ENCODE peak calls at places on chromosomes 11 and 22, in six cellular contexts. L, C, W, D, Z and U are unnamed samples.
A peak's percentile ranks its signal among the peaks of the same experiment; 100 is the strongest.

GRCh38 chr22:22230438-22230837 is 14.1 kb upstream of the VPREB1 start:
- DNase-seq in W (no peak), D (no peak), Z (no peak), L (no peak), C (no peak), U (no peak)

GRCh38 chr11:126459691-126460404 is 104.4 kb downstream of the ST3GAL4 start:
- DNase-seq in L (no peak), Z (no peak), C (no peak), W (peak; percentile 91), D (no peak), U (no peak)

GRCh38 chr11:34269694-34270245 is 88.0 kb downstream of the ABTB2 start:
- DNase-seq in Z (no peak), W (no peak), C (no peak), D (no peak), L (no peak), U (no peak)

GRCh38 chr11:40129276-40129675 is 1330.2 kb downstream of the LRRC4C start:
- DNase-seq in Z (no peak), C (no peak), W (no peak), L (no peak), D (no peak), U (no peak)

GRCh38 chr11:46119352-46120216 is 1.7 kb downstream of the PHF21A start:
- DNase-seq in D (peak; percentile 41), L (no peak), W (peak; percentile 74), Z (peak; percentile 86), C (peak; percentile 47), U (no peak)

GRCh38 chr11:2271077-2271326 is 614 bp upstream of the ASCL2 start:
- DNase-seq in L (no peak), C (no peak), D (peak; percentile 22), Z (peak; percentile 88), W (no peak), U (no peak)

GRCh38 chr22:45889093-45889538 is 87.8 kb downstream of the WNT7B start:
- DNase-seq in Z (peak; percentile 58), L (no peak), D (no peak), C (no peak), W (no peak), U (peak; percentile 61)

GRCh38 chr11:126059238-126059761 is 3.4 kb downstream of the CDON start:
- DNase-seq in W (no peak), L (no peak), Z (no peak), D (no peak), C (no peak), U (no peak)

GRCh38 chr11:87405843-87406242 is 368.1 kb downstream of the TMEM135 start:
- DNase-seq in L (no peak), C (no peak), D (no peak), Z (no peak), W (no peak), U (no peak)

GRCh38 chr22:47616396-47617020 is 854.1 kb downstream of the TBC1D22A start:
- DNase-seq in D (no peak), L (no peak), Z (peak; percentile 50), C (no peak), W (no peak), U (no peak)

GRCh38 chr11:48013269-48013901 is 33.0 kb downstream of the PTPRJ start:
- DNase-seq in D (peak; percentile 34), W (peak; percentile 65), L (peak; percentile 62), Z (peak; percentile 93), C (no peak), U (peak; percentile 22)

GRCh38 chr11:43419460-43419859 is 60.7 kb downstream of the TTC17 start:
- DNase-seq in Z (no peak), C (peak; percentile 1), D (no peak), L (peak; percentile 6), W (peak; percentile 53), U (no peak)

GRCh38 chr11:114166389-114166788 is 106.9 kb downstream of the ZBTB16 start:
- DNase-seq in W (no peak), D (no peak), Z (no peak), L (no peak), C (no peak), U (no peak)

GRCh38 chr22:50437511-50438304 is 37.1 kb downstream of the SBF1 start:
- DNase-seq in D (no peak), C (no peak), W (no peak), L (no peak), Z (no peak), U (no peak)

GRCh38 chr22:44567846-44568493 is 69.9 kb upstream of the RTL6 start:
- DNase-seq in L (no peak), D (peak; percentile 28), W (peak; percentile 39), Z (peak; percentile 79), C (peak; percentile 11), U (peak; percentile 51)

GRCh38 chr11:69086152-69086551 is 37.4 kb downstream of the TPCN2 start:
- DNase-seq in D (no peak), L (no peak), W (no peak), C (no peak), Z (no peak), U (no peak)

GRCh38 chr11:8250981-8251620 is 12.6 kb downstream of the LMO1 start:
- DNase-seq in D (no peak), C (no peak), Z (peak; percentile 62), L (no peak), W (no peak), U (no peak)

GRCh38 chr11:119468511-119468910 is 45.5 kb upstream of the THY1 start:
- DNase-seq in Z (no peak), C (no peak), W (no peak), L (no peak), D (no peak), U (no peak)

GRCh38 chr11:6686006-6686405 is 2.9 kb upstream of the MRPL17 start:
- DNase-seq in L (no peak), W (no peak), C (no peak), Z (no peak), D (no peak), U (no peak)

DNA sequence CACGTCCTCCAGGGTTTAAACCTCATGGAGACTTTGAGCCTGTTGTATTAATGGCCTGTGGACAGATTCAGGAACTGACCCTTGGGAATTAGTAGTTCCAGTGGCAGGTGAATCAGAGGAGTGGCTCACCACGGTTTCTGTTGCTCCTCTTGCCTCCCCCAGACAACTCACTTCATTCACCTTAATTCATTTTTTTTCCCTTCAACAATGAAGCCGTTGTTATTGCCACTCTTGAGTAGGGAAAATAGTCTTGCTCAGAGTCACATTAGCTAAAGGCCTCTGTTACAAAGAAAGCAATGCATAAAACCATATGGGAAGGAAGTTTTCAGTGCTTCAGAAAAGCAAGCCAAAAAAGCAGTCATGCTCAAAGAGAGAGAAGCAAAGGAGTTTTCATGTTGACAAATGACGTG is 22.6 kb downstream of the AMOTL1 start:
- DNase-seq in L (no peak), C (no peak), W (peak; percentile 55), D (no peak), Z (no peak), U (no peak)
- H3K27ac ChIP-seq in L (no peak overlapping the region), C (no peak overlapping the region), W (no peak overlapping the region), D (no peak overlapping the region), Z (no peak overlapping the region), U (no peak overlapping the region)

GRCh38 chr11:32316232-32316631 is 119.1 kb downstream of the WT1 start:
- DNase-seq in D (no peak), W (no peak), Z (no peak), C (no peak), L (no peak), U (no peak)

GRCh38 chr11:32318071-32318815 is 117.1 kb downstream of the WT1 start:
- DNase-seq in C (no peak), D (no peak), W (no peak), Z (no peak), L (no peak), U (no peak)

GRCh38 chr11:32315121-32315520 is 120.2 kb downstream of the WT1 start:
- DNase-seq in L (no peak), C (no peak), W (no peak), Z (no peak), D (no peak), U (no peak)

GRCh38 chr11:32316846-32317525 is 118.4 kb downstream of the WT1 start:
- DNase-seq in C (no peak), W (no peak), Z (no peak), D (no peak), L (no peak), U (no peak)

GRCh38 chr11:32317646-32318045 is 117.7 kb downstream of the WT1 start:
- DNase-seq in Z (no peak), C (no peak), W (no peak), L (no peak), D (no peak), U (no peak)
- H3K4me3 ChIP-seq in Z (no peak overlapping the region), C (no peak overlapping the region), W (no peak overlapping the region), L (no peak overlapping the region), D (no peak overlapping the region), U (no peak overlapping the region)

DNA sequence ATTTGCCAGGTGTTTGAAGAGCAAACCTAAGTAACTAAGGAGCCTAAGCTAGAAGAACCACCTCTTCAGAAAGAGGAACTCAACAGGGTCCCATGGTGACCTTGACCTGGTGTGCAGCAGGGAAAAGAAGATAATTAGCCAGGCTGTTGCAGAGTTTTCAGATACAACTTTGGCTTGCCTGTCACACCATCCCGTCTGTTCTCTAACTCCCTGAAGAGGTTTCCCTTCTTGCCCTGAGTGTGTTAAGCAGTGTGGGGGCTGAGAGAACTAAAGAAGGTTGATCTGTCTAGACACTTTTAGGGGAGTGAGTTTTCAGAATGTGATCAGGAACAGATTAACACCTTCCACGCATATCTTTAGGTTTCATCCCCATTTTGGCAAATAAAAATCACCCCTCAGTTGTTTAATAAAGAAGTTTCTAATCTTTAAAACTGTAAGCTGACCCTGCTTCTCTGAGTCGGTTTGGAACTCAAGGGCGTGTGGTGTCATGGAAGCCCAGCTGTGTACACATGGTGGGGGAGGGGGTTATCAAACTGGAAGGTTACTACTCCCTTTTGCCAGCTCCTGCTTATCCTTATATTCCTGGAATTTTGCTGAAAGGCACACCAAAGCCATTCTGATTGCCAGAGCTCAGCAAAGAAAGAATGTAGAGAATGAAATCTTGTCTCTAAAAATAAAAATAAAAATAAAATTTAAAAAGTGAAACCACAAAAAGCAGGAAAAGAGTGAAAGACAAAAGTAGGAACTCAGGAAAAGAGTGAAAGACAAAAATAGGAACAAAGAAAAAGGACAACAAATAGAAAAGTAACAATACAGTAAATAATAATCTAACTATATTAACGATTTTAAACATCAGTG is 70.2 kb downstream of the DBX1 start:
- DNase-seq in W (peak; percentile 71), L (no peak), C (no peak), Z (no peak), D (no peak), U (peak; percentile 42)
- H3K4me1 ChIP-seq in W (peaks cover 9% of the 10 kb centered on the region), L (peaks cover 11% of the 10 kb centered on the region), C (no peaks in the 10 kb centered on the region), Z (no peaks in the 10 kb centered on the region), D (peaks cover 5% of the 10 kb centered on the region), U (peaks cover 11% of the 10 kb centered on the region)

GRCh38 chr11:75576445-75577049 is 14.5 kb downstream of the SERPINH1 start:
- DNase-seq in Z (peak; percentile 90), W (peak; percentile 63), D (no peak), C (no peak), L (no peak), U (no peak)
- H3K27ac ChIP-seq in Z (peak overlapping the region; percentile 53), W (no peak overlapping the region), D (no peak overlapping the region), C (no peak overlapping the region), L (no peak overlapping the region), U (peak overlapping the region; percentile 70)

DNA sequence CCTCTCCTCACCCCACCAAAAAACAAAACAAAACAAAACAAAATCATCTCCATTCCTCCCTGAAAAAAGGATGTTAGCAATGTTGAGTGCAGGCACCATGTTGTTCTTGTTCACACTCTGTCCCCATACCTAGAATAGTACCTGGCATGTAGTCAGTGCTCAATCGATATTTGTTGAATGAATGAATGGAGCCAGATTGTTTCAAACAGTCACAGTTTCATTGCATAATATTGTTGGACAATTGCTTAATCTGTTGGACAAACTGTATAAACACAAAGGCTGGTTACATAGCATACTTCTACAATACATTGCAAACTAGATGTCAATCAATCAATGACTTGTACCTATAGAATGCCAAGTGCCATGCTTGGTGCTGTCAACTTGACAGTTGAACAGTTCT is 38.4 kb upstream of the SESN3 start:
- DNase-seq in W (no peak), Z (no peak), D (no peak), C (no peak), L (no peak), U (no peak)
- H3K4me3 ChIP-seq in W (no peak overlapping the region), Z (no peak overlapping the region), D (no peak overlapping the region), C (no peak overlapping the region), L (no peak overlapping the region), U (no peak overlapping the region)

GRCh38 chr22:26489447-26490036 is 5.9 kb downstream of the SRRD start:
- DNase-seq in W (no peak), C (no peak), D (no peak), L (no peak), Z (no peak), U (no peak)
- H3K4me1 ChIP-seq in W (peaks cover 2% of the 10 kb centered on the region), C (peaks cover 8% of the 10 kb centered on the region), D (peaks cover 6% of the 10 kb centered on the region), L (peaks cover 7% of the 10 kb centered on the region), Z (peaks cover 13% of the 10 kb centered on the region), U (peaks cover 10% of the 10 kb centered on the region)